ENCODE peak calls at places on chromosomes 6 and 20, in ten cellular contexts. K is foreskin fibroblast; J is tibial nerve; D is CD8-positive, alpha-beta T cell; Q is AG04450; Z is neural progenitor cell; B is colonic mucosa; N is lung; I is endothelial cell; R is upper lobe of right lung. V is an unnamed sample.
A peak's percentile ranks its signal among the peaks of the same experiment; 100 is the strongest.

GRCh38 chr6:36755435-36756348 is 58.1 kb downstream of the RAB44 start:
- DNase-seq in I (no peak), N (no peak), J (no peak), R (no peak), K (no peak), D (peak; percentile 51), Z (no peak), Q (no peak), B (peak; percentile 54), V (no peak)

GRCh38 chr6:148507774-148508173 is 165.1 kb downstream of the SASH1 start:
- DNase-seq in B (no peak), K (peak; percentile 60), R (no peak), N (no peak), D (no peak), J (peak; percentile 81), Z (peak; percentile 17), I (no peak), Q (no peak), V (no peak)

GRCh38 chr6:29763491-29764289 is 40.5 kb downstream of the HLA-F start:
- DNase-seq in K (peak; percentile 87), R (no peak), B (peak; percentile 9), Q (no peak), J (no peak), I (no peak), N (peak; percentile 25), Z (no peak), D (no peak), V (peak; percentile 49)

GRCh38 chr6:88220493-88220892 is 54.3 kb upstream of the CNR1 start:
- DNase-seq in J (no peak), N (no peak), D (no peak), K (peak; percentile 21), B (no peak), Z (peak; percentile 49), R (no peak), Q (no peak), I (peak; percentile 28), V (no peak)

GRCh38 chr20:41371361-41371760 is 4.7 kb upstream of the EMILIN3 start:
- DNase-seq in R (no peak), Q (no peak), Z (no peak), K (peak; percentile 60), J (no peak), I (no peak), N (no peak), D (no peak), B (no peak), V (no peak)

GRCh38 chr20:53657732-53658131 is 64.1 kb upstream of the ZNF217 start:
- DNase-seq in J (no peak), R (no peak), Q (no peak), K (no peak), I (no peak), B (no peak), N (no peak), D (no peak), Z (peak; percentile 46), V (no peak)

GRCh38 chr20:15937179-15937578 is 636.1 kb downstream of the KIF16B start:
- DNase-seq in I (no peak), Q (no peak), J (no peak), N (no peak), D (no peak), K (no peak), R (no peak), Z (peak; percentile 71), B (no peak), V (no peak)

GRCh38 chr20:58246346-58246745 is 17.9 kb upstream of the ANKRD60 start:
- DNase-seq in B (no peak), R (no peak), Z (peak; percentile 42), Q (no peak), K (peak; percentile 41), D (no peak), J (no peak), I (peak; percentile 35), N (no peak), V (no peak)

GRCh38 chr6:67615796-67616195 is 1019.3 kb upstream of the ADGRB3 start:
- DNase-seq in Z (no peak), D (no peak), Q (no peak), B (no peak), J (no peak), I (no peak), R (no peak), N (no peak), K (peak; percentile 69), V (no peak)

GRCh38 chr6:45608252-45608911 is 230.6 kb upstream of the SUPT3H start:
- DNase-seq in I (no peak), Z (no peak), R (no peak), D (no peak), J (no peak), N (no peak), K (peak; percentile 58), B (no peak), Q (no peak), V (no peak)

GRCh38 chr20:37179671-37180524 is 550 bp upstream of the MROH8 start:
- DNase-seq in K (peak; percentile 82), B (no peak), D (no peak), Z (no peak), Q (no peak), R (no peak), I (no peak), N (no peak), J (no peak), V (no peak)

GRCh38 chr6:33716890-33717632 is 5.6 kb upstream of the UQCC2 start:
- DNase-seq in J (no peak), Z (no peak), Q (no peak), I (no peak), R (peak; percentile 22), D (no peak), N (no peak), K (no peak), B (no peak), V (no peak)

GRCh38 chr6:18795726-18796125 is 408.6 kb downstream of the RNF144B start:
- DNase-seq in Q (no peak), I (no peak), N (no peak), R (no peak), B (no peak), J (no peak), K (no peak), D (no peak), Z (no peak), V (no peak)

GRCh38 chr6:18792832-18793231 is 405.7 kb downstream of the RNF144B start:
- DNase-seq in K (no peak), I (no peak), J (no peak), R (no peak), B (no peak), N (no peak), Q (no peak), Z (peak; percentile 3), D (no peak), V (no peak)
- TF ChIP-seq CTCF in K (no peak), I (no peak), J (no peak), R (no peak), B (no peak), N (no peak), Q (no peak), Z (no peak), D (no peak), V (no peak)

DNA sequence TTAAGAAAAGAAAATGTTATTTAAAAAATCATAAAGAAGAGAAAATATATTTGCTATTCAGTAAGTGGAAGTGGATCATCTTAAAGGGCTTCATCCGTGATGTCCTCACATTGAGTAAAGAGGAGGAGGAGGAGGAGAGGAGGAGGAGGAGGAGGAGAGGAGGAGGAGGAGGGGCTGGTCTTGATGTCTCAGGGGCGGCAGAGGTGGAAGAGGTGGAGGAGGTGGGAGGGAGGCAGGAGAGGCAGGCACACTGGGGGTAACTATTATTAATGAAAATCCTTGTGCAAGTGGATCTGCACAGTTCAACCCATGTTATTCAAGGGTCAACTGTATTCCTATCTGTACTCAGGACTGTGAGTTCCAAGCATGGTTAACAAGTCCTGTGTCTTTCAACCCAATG is 47.0 kb upstream of the EDN1 start:
- DNase-seq in B (no peak), Z (no peak), K (no peak), Q (no peak), J (no peak), R (no peak), I (no peak), D (no peak), N (no peak), V (no peak)
- TF ChIP-seq CTCF in B (no peak), Z (no peak), K (no peak), Q (no peak), J (no peak), R (no peak), I (no peak), D (no peak), N (no peak), V (no peak)

DNA sequence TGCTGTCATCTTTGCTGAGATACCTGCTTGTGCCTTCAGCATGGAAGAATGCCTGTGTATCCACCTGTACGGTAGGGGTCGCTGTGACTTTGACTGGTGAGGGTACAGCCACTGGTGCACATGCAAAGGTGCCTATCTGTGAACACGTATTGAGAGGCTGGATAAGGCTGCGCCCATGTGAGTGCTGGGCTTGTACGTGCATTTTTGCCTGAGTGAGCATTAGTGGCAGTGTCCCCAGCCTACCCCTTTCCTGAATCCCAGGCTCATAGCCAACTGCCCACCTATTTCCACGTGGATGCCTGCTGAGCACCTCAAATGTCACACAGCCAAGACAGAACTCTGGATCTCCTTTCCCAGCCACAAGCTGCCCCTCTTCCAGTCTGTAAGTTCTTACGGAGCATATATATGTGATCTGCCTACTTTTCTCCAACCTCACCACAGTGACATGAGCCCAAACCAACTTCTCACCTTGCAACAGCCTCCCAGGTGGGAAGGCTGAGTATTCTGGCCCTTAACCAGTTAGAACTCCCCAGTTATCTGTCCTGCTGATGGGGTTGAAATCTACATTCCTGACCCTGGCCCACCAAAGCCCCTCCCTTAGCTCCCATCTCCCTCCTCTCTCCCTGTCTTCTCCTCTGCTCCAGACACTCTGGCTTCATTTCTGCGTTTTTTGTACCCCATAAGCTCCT is 1.1 kb upstream of the SLC2A10 start:
- DNase-seq in I (no peak), B (peak; percentile 90), Z (peak; percentile 43), J (no peak), N (no peak), Q (no peak), K (no peak), D (no peak), R (no peak), V (no peak)
- TF ChIP-seq CTCF in I (peak; percentile 29), B (peak; percentile 49), Z (peak; percentile 50), J (no peak), N (no peak), Q (peak; percentile 7), K (no peak), D (no peak), R (peak; percentile 9), V (peak; percentile 5)

DNA sequence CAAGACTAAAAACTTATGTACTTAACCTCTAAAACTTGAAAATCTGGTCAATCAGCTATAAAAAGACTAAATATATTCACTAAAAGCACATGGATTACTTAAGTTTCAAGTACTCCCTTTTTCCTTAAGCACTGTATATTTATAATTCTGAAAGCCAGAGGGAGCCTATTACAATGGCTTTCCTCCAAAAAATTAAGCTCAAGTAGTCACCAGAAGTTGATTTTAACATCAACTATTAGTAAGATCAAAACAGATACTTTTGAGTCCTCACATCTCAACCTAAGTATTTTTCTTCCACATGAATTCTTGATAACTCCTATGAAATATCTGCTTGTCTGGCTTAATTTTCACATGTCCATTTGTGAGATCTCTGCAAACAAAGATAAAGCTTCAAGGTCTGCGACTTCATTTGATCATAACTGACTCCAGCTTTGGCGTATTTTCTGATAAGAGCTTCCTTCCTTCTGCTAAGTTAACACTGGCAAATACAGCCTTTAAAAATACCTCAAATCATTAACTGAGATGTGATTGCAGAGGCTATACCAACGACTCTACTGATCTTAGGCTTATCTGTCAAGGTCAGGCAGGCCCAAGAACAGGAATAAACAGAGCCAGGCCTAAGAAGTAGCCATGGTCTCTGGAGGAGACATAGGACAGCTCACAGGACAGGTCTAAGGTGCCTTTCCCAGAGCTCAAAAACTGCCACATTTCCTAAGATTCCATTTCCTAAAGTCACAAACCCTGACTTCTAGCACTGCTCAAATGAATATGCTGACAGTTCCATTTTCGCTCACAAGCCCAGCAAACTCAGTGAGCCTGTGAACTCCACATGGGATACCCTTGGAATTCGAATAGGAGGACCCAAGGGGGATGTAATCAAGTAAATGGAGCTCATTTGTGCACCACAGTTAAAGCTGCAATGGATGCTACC is 10.0 kb downstream of the SNX5 start:
- DNase-seq in Z (no peak), K (peak; percentile 30), N (no peak), I (no peak), D (no peak), Q (no peak), B (no peak), J (no peak), R (no peak), V (no peak)
- TF ChIP-seq CTCF in Z (no peak), K (no peak), N (no peak), I (no peak), D (no peak), Q (peak; percentile 38), B (no peak), J (no peak), R (peak; percentile 23), V (peak; percentile 24)

V was measured in AG09319.